ENCODE peak calls at places on chromosome 21, in six cellular contexts. A, J, V, U, Q and F are unnamed samples.

GRCh38 chr21:43984905-43985689 is 27.0 kb upstream of the TRAPPC10 start:
- DNase-seq in A (no peak), J (no peak), V (no peak), U (peak), Q (no peak), F (no peak)

GRCh38 chr21:39097335-39097861 is 85.9 kb downstream of the PSMG1 start:
- DNase-seq in A (no peak), J (no peak), V (no peak), U (no peak), Q (no peak), F (no peak)

GRCh38 chr21:17585875-17586450 is 26.7 kb downstream of the BTG3 start:
- DNase-seq in A (no peak), J (no peak), V (peak), U (peak), Q (peak), F (peak)

GRCh38 chr21:37445228-37445627 is 78.7 kb downstream of the DYRK1A start:
- DNase-seq in A (no peak), J (no peak), V (no peak), U (no peak), Q (no peak), F (peak)

GRCh38 chr21:43644609-43645008 is 14.7 kb downstream of the HSF2BP start:
- DNase-seq in A (no peak), J (no peak), V (peak), U (peak), Q (peak), F (no peak)

GRCh38 chr21:15050588-15051377 is 14.0 kb downstream of the NRIP1 start:
- DNase-seq in A (no peak), J (no peak), V (no peak), U (no peak), Q (no peak), F (no peak)

GRCh38 chr21:37367758-37368535 is 1.4 kb downstream of the DYRK1A start:
- DNase-seq in A (no peak), J (no peak), V (no peak), U (peak), Q (peak), F (no peak)

GRCh38 chr21:35222021-35222420 is 172.9 kb upstream of the RUNX1 start:
- DNase-seq in A (no peak), J (no peak), V (no peak), U (peak), Q (no peak), F (no peak)

GRCh38 chr21:38965910-38966504 is 160.3 kb downstream of the ETS2 start:
- DNase-seq in A (no peak), J (no peak), V (no peak), U (peak), Q (peak), F (no peak)